ENCODE peak calls at places on chromosomes 13 and 19, in nine cellular contexts. One of them, this sample, is unnamed.
A peak's percentile ranks its signal among the peaks of the same experiment; 100 is the strongest.

GRCh38 chr13:74388626-74389025 is 254.4 kb upstream of the KLF12 start:
- DNase-seq in foreskin keratinocyte: no peak
- DNase-seq in progenitor cell of endocrine pancreas: no peak
- DNase-seq in A673: no peak
- DNase-seq in GM13977: no peak
- DNase-seq in cardiac muscle cell: no peak
- DNase-seq in IMR-90: no peak
- DNase-seq in ascending aorta: no peak
- DNase-seq in neural crest cell: no peak
- DNase-seq in this sample: no peak

GRCh38 chr19:35213678-35214632 is 14.6 kb downstream of the FAM187B start:
- DNase-seq in ascending aorta: peak; percentile 63
- DNase-seq in cardiac muscle cell: no peak
- DNase-seq in foreskin keratinocyte: peak; percentile 78
- DNase-seq in progenitor cell of endocrine pancreas: no peak
- DNase-seq in IMR-90: peak; percentile 64
- DNase-seq in A673: peak; percentile 68
- DNase-seq in neural crest cell: no peak
- DNase-seq in GM13977: peak; percentile 39
- DNase-seq in this sample: peak; percentile 68

GRCh38 chr19:33292595-33293254 is 9.6 kb downstream of the CEBPA start:
- DNase-seq in cardiac muscle cell: no peak
- DNase-seq in GM13977: no peak
- DNase-seq in IMR-90: no peak
- DNase-seq in neural crest cell: no peak
- DNase-seq in foreskin keratinocyte: peak; percentile 35
- DNase-seq in ascending aorta: no peak
- DNase-seq in progenitor cell of endocrine pancreas: no peak
- DNase-seq in A673: peak; percentile 29
- DNase-seq in this sample: peak; percentile 42

GRCh38 chr13:30705672-30706071 is 29.7 kb upstream of the ALOX5AP start:
- DNase-seq in A673: no peak
- DNase-seq in neural crest cell: no peak
- DNase-seq in foreskin keratinocyte: peak; percentile 56
- DNase-seq in IMR-90: no peak
- DNase-seq in ascending aorta: no peak
- DNase-seq in progenitor cell of endocrine pancreas: no peak
- DNase-seq in GM13977: no peak
- DNase-seq in cardiac muscle cell: no peak
- DNase-seq in this sample: no peak

GRCh38 chr13:26503826-26504594 is 53.5 kb upstream of the WASF3 start:
- DNase-seq in foreskin keratinocyte: no peak
- DNase-seq in GM13977: no peak
- DNase-seq in progenitor cell of endocrine pancreas: no peak
- DNase-seq in cardiac muscle cell: no peak
- DNase-seq in ascending aorta: no peak
- DNase-seq in A673: peak; percentile 28
- DNase-seq in neural crest cell: no peak
- DNase-seq in IMR-90: no peak
- DNase-seq in this sample: no peak

GRCh38 chr19:54478677-54479266 is 5.7 kb upstream of the CDC42EP5 start:
- DNase-seq in ascending aorta: no peak
- DNase-seq in cardiac muscle cell: peak; percentile 80
- DNase-seq in neural crest cell: peak; percentile 58
- DNase-seq in progenitor cell of endocrine pancreas: no peak
- DNase-seq in A673: peak; percentile 77
- DNase-seq in foreskin keratinocyte: no peak
- DNase-seq in GM13977: peak; percentile 62
- DNase-seq in IMR-90: peak; percentile 49
- DNase-seq in this sample: no peak

GRCh38 chr19:3343619-3344502 is 22.5 kb upstream of the NFIC start:
- DNase-seq in progenitor cell of endocrine pancreas: no peak
- DNase-seq in foreskin keratinocyte: peak; percentile 74
- DNase-seq in GM13977: peak; percentile 70
- DNase-seq in neural crest cell: no peak
- DNase-seq in ascending aorta: peak; percentile 81
- DNase-seq in IMR-90: peak; percentile 78
- DNase-seq in A673: peak; percentile 93
- DNase-seq in cardiac muscle cell: no peak
- DNase-seq in this sample: peak; percentile 64

GRCh38 chr13:75481176-75482069 is 546 bp downstream of the TBC1D4 start:
- DNase-seq in foreskin keratinocyte: no peak
- DNase-seq in ascending aorta: no peak
- DNase-seq in IMR-90: no peak
- DNase-seq in GM13977: peak; percentile 40
- DNase-seq in progenitor cell of endocrine pancreas: peak; percentile 30
- DNase-seq in cardiac muscle cell: peak; percentile 61
- DNase-seq in neural crest cell: peak; percentile 39
- DNase-seq in A673: peak; percentile 39
- DNase-seq in this sample: no peak

GRCh38 chr19:45517238-45517637 is 10.0 kb downstream of the VASP start:
- DNase-seq in cardiac muscle cell: no peak
- DNase-seq in A673: no peak
- DNase-seq in ascending aorta: no peak
- DNase-seq in IMR-90: no peak
- DNase-seq in foreskin keratinocyte: no peak
- DNase-seq in progenitor cell of endocrine pancreas: no peak
- DNase-seq in GM13977: no peak
- DNase-seq in neural crest cell: no peak
- DNase-seq in this sample: no peak

GRCh38 chr19:45515081-45515624 is 7.9 kb downstream of the VASP start:
- DNase-seq in progenitor cell of endocrine pancreas: no peak
- DNase-seq in neural crest cell: no peak
- DNase-seq in A673: no peak
- DNase-seq in ascending aorta: no peak
- DNase-seq in foreskin keratinocyte: no peak
- DNase-seq in cardiac muscle cell: no peak
- DNase-seq in IMR-90: no peak
- DNase-seq in GM13977: no peak
- DNase-seq in this sample: no peak

GRCh38 chr19:45517641-45518468 is 10.6 kb downstream of the VASP start:
- DNase-seq in IMR-90: no peak
- DNase-seq in progenitor cell of endocrine pancreas: no peak
- DNase-seq in A673: no peak
- DNase-seq in ascending aorta: no peak
- DNase-seq in neural crest cell: no peak
- DNase-seq in foreskin keratinocyte: no peak
- DNase-seq in cardiac muscle cell: no peak
- DNase-seq in GM13977: no peak
- DNase-seq in this sample: no peak

GRCh38 chr19:45515807-45516401 is 8.6 kb downstream of the VASP start:
- DNase-seq in A673: no peak
- DNase-seq in ascending aorta: no peak
- DNase-seq in GM13977: no peak
- DNase-seq in IMR-90: no peak
- DNase-seq in progenitor cell of endocrine pancreas: no peak
- DNase-seq in foreskin keratinocyte: no peak
- DNase-seq in cardiac muscle cell: no peak
- DNase-seq in neural crest cell: no peak
- DNase-seq in this sample: no peak

DNA sequence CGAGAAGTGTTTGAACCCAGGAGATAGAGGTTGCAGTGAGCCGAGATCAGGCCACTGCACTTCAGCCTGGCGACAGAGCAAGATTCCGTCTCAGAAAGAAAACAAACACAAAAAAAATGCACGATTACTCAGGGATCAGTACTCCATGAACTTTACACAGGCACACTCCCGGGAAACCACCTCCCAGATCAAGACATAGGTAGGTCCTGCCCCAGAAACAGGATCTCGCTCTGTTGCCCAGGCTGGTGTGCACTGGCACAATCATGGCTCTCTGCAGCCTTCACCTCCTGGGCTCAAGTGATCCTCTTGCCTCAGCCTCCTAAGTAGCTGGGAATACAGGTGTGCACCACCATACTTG is 11.2 kb downstream of the VASP start:
- DNase-seq in ascending aorta: no peak
- DNase-seq in foreskin keratinocyte: no peak
- DNase-seq in A673: no peak
- DNase-seq in GM13977: no peak
- DNase-seq in progenitor cell of endocrine pancreas: no peak
- DNase-seq in cardiac muscle cell: no peak
- DNase-seq in IMR-90: no peak
- DNase-seq in neural crest cell: no peak
- DNase-seq in this sample: no peak
- TF ChIP-seq CTCF in ascending aorta: no peak
- TF ChIP-seq CTCF in foreskin keratinocyte: no peak
- TF ChIP-seq CTCF in A673: no peak
- TF ChIP-seq CTCF in GM13977: no peak
- TF ChIP-seq CTCF in progenitor cell of endocrine pancreas: no peak
- TF ChIP-seq CTCF in cardiac muscle cell: no peak
- TF ChIP-seq CTCF in IMR-90: no peak
- TF ChIP-seq CTCF in neural crest cell: no peak
- TF ChIP-seq CTCF in this sample: no peak

GRCh38 chr13:114017966-114018365 is 44.1 kb upstream of the C13orf46 start:
- DNase-seq in ascending aorta: no peak
- DNase-seq in IMR-90: no peak
- DNase-seq in A673: no peak
- DNase-seq in neural crest cell: no peak
- DNase-seq in GM13977: no peak
- DNase-seq in foreskin keratinocyte: no peak
- DNase-seq in cardiac muscle cell: no peak
- DNase-seq in progenitor cell of endocrine pancreas: no peak
- DNase-seq in this sample: no peak

GRCh38 chr13:114018461-114019055 is 44.7 kb upstream of the C13orf46 start:
- DNase-seq in GM13977: no peak
- DNase-seq in neural crest cell: no peak
- DNase-seq in A673: no peak
- DNase-seq in IMR-90: no peak
- DNase-seq in ascending aorta: no peak
- DNase-seq in progenitor cell of endocrine pancreas: no peak
- DNase-seq in cardiac muscle cell: no peak
- DNase-seq in foreskin keratinocyte: no peak
- DNase-seq in this sample: no peak

GRCh38 chr13:114016321-114017027 is 42.6 kb upstream of the C13orf46 start:
- DNase-seq in foreskin keratinocyte: no peak
- DNase-seq in progenitor cell of endocrine pancreas: no peak
- DNase-seq in neural crest cell: no peak
- DNase-seq in GM13977: no peak
- DNase-seq in cardiac muscle cell: no peak
- DNase-seq in IMR-90: no peak
- DNase-seq in ascending aorta: no peak
- DNase-seq in A673: no peak
- DNase-seq in this sample: no peak

GRCh38 chr13:114015608-114016295 is 41.9 kb upstream of the C13orf46 start:
- DNase-seq in progenitor cell of endocrine pancreas: no peak
- DNase-seq in IMR-90: peak; percentile 31
- DNase-seq in neural crest cell: no peak
- DNase-seq in GM13977: no peak
- DNase-seq in A673: no peak
- DNase-seq in cardiac muscle cell: no peak
- DNase-seq in ascending aorta: no peak
- DNase-seq in foreskin keratinocyte: peak; percentile 53
- DNase-seq in this sample: peak; percentile 93

DNA sequence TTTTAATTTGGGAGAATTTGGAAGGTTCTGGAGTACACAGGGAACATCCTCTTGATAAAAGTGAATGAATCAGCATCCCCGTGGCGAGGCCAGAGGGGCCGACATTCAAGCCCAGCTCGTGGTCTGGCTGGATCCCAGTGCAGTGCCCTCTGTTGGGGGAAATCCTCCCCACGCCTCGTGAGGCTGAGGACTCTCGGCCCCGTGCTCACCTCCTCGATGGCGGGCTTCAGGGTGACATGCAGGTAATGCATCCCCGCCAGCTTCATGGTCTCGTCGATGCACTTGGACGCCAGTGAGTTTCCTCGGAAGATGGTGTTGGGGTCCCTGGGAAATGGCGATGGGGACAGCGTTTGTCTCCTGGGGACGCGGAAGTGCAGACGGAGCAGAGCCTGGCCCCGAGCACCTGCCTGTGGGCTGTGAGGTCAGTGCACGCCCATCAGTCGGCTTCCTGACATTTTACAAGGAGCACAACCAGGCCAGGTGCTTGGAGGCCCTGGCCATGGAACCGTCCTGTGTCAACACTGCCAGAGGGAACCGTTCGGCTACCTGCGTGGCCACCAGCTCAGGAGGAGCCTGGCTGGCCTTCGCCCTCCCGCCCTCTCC is 43.3 kb upstream of the C13orf46 start:
- DNase-seq in ascending aorta: no peak
- DNase-seq in foreskin keratinocyte: no peak
- DNase-seq in progenitor cell of endocrine pancreas: no peak
- DNase-seq in neural crest cell: no peak
- DNase-seq in A673: no peak
- DNase-seq in cardiac muscle cell: no peak
- DNase-seq in GM13977: no peak
- DNase-seq in IMR-90: peak; percentile 42
- DNase-seq in this sample: no peak
- TF ChIP-seq CTCF in ascending aorta: no peak
- TF ChIP-seq CTCF in foreskin keratinocyte: peak; percentile 31
- TF ChIP-seq CTCF in progenitor cell of endocrine pancreas: peak; percentile 11
- TF ChIP-seq CTCF in neural crest cell: peak; percentile 34
- TF ChIP-seq CTCF in A673: peak; percentile 14
- TF ChIP-seq CTCF in cardiac muscle cell: peak; percentile 45
- TF ChIP-seq CTCF in GM13977: no peak
- TF ChIP-seq CTCF in IMR-90: peak; percentile 32
- TF ChIP-seq CTCF in this sample: peak; percentile 73

GRCh38 chr19:39230096-39230764 is 14.6 kb downstream of the IFNL3 start:
- DNase-seq in A673: no peak
- DNase-seq in foreskin keratinocyte: no peak
- DNase-seq in progenitor cell of endocrine pancreas: no peak
- DNase-seq in cardiac muscle cell: no peak
- DNase-seq in ascending aorta: no peak
- DNase-seq in GM13977: no peak
- DNase-seq in IMR-90: no peak
- DNase-seq in neural crest cell: no peak
- DNase-seq in this sample: no peak

GRCh38 chr19:39223703-39224279 is 19.7 kb upstream of the SYCN start:
- DNase-seq in neural crest cell: no peak
- DNase-seq in cardiac muscle cell: peak; percentile 76
- DNase-seq in ascending aorta: no peak
- DNase-seq in IMR-90: peak; percentile 19
- DNase-seq in A673: peak; percentile 33
- DNase-seq in GM13977: peak; percentile 42
- DNase-seq in foreskin keratinocyte: no peak
- DNase-seq in progenitor cell of endocrine pancreas: no peak
- DNase-seq in this sample: peak; percentile 40

DNA sequence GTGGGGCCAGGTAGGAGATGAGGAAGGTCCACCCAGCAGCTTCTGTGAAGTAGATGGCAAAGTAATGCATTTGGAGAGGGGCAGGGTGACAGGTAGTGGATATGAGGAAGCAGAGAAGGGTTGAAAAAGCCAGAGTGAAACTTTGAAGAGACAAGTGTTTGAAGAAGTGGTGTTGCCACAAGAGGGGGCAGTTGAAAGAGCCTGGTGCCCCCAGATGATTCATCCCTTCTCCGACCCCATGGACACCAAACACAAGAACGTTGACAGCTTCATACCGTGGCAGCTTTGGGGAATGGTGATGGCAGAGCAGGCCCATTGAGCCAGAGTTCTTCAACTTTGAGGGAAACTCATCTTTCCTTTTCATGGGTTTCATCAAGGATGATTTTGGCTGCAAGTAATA is 19.9 kb downstream of the IFNL3 start:
- DNase-seq in ascending aorta: no peak
- DNase-seq in A673: no peak
- DNase-seq in IMR-90: no peak
- DNase-seq in GM13977: no peak
- DNase-seq in neural crest cell: no peak
- DNase-seq in progenitor cell of endocrine pancreas: no peak
- DNase-seq in cardiac muscle cell: no peak
- DNase-seq in foreskin keratinocyte: no peak
- DNase-seq in this sample: no peak
- TF ChIP-seq CTCF in ascending aorta: no peak
- TF ChIP-seq CTCF in A673: no peak
- TF ChIP-seq CTCF in IMR-90: no peak
- TF ChIP-seq CTCF in GM13977: no peak
- TF ChIP-seq CTCF in neural crest cell: no peak
- TF ChIP-seq CTCF in progenitor cell of endocrine pancreas: no peak
- TF ChIP-seq CTCF in cardiac muscle cell: no peak
- TF ChIP-seq CTCF in foreskin keratinocyte: no peak
- TF ChIP-seq CTCF in this sample: no peak

GRCh38 chr19:55913643-55914268 is 18.4 kb downstream of the NLRP13 start:
- DNase-seq in cardiac muscle cell: no peak
- DNase-seq in GM13977: no peak
- DNase-seq in foreskin keratinocyte: no peak
- DNase-seq in progenitor cell of endocrine pancreas: no peak
- DNase-seq in neural crest cell: no peak
- DNase-seq in IMR-90: no peak
- DNase-seq in ascending aorta: no peak
- DNase-seq in A673: peak; percentile 25
- DNase-seq in this sample: no peak
- TF ChIP-seq CTCF in cardiac muscle cell: no peak
- TF ChIP-seq CTCF in GM13977: peak; percentile 11
- TF ChIP-seq CTCF in foreskin keratinocyte: no peak
- TF ChIP-seq CTCF in progenitor cell of endocrine pancreas: no peak
- TF ChIP-seq CTCF in neural crest cell: no peak
- TF ChIP-seq CTCF in IMR-90: no peak
- TF ChIP-seq CTCF in ascending aorta: no peak
- TF ChIP-seq CTCF in A673: peak; percentile 60
- TF ChIP-seq CTCF in this sample: no peak